ENCODE peak calls at places on chromosome 14, in nine cellular contexts. N is frontal cortex, H is non-pigmented ciliary epithelial cell, S is fibroblast of mammary gland, L is anterior cingulate cortex, J is cortex of kidney, X is lung, A is AG08395, B is hepatic stellate cell. M is an unnamed sample.

GRCh38 chr14:106845286-106846087 is 1319.1 kb downstream of the TMEM121 start:
- DNase-seq in N (no peak), H (no peak), S (no peak), L (no peak), J (no peak), X (peak; percentile 69), A (no peak), B (no peak), M (no peak)

GRCh38 chr14:90453401-90453951 is 56.6 kb downstream of the CALM1 start:
- DNase-seq in N (no peak), H (no peak), S (no peak), L (peak; percentile 27), J (no peak), X (no peak), A (no peak), B (no peak), M (no peak)

GRCh38 chr14:68854421-68854820 is 61.6 kb upstream of the ZFP36L1 start:
- DNase-seq in N (no peak), H (no peak), S (peak; percentile 35), L (no peak), J (no peak), X (no peak), A (no peak), B (no peak), M (no peak)

GRCh38 chr14:90487031-90487430 is 90.2 kb downstream of the CALM1 start:
- DNase-seq in N (no peak), H (no peak), S (no peak), L (no peak), J (no peak), X (no peak), A (no peak), B (no peak), M (no peak)

GRCh38 chr14:29458547-29458946 is 469.1 kb downstream of the PRKD1 start:
- DNase-seq in N (no peak), H (no peak), S (no peak), L (no peak), J (no peak), X (no peak), A (no peak), B (no peak), M (no peak)

GRCh38 chr14:21791749-21792148 is 118.1 kb upstream of the OR4E1 start:
- DNase-seq in N (no peak), H (no peak), S (no peak), L (no peak), J (no peak), X (no peak), A (no peak), B (no peak), M (no peak)

GRCh38 chr14:72883963-72884362 is 9.9 kb downstream of the DPF3 start:
- DNase-seq in N (no peak), H (no peak), S (no peak), L (peak; percentile 2), J (no peak), X (no peak), A (no peak), B (peak; percentile 16), M (no peak)

GRCh38 chr14:76589246-76589645 is 172.0 kb upstream of the VASH1 start:
- DNase-seq in N (no peak), H (no peak), S (no peak), L (no peak), J (no peak), X (no peak), A (no peak), B (no peak), M (no peak)

GRCh38 chr14:55107766-55108554 is 21.1 kb upstream of the LGALS3 start:
- DNase-seq in N (no peak), H (peak; percentile 92), S (peak; percentile 99), L (no peak), J (no peak), X (peak; percentile 86), A (peak; percentile 97), B (peak; percentile 96), M (peak; percentile 50)

GRCh38 chr14:68088463-68088862 is 268.9 kb downstream of the RAD51B start:
- DNase-seq in N (no peak), H (no peak), S (peak; percentile 56), L (no peak), J (no peak), X (no peak), A (no peak), B (no peak), M (no peak)

GRCh38 chr14:56180754-56181542 is 62.7 kb downstream of the PELI2 start:
- DNase-seq in N (no peak), H (no peak), S (no peak), L (no peak), J (no peak), X (no peak), A (no peak), B (no peak), M (no peak)

GRCh38 chr14:70567791-70568190 is 32.7 kb downstream of the MED6 start:
- DNase-seq in N (no peak), H (no peak), S (peak; percentile 42), L (no peak), J (no peak), X (no peak), A (peak; percentile 36), B (peak; percentile 24), M (peak; percentile 47)

GRCh38 chr14:72513994-72514659 is 379.8 kb downstream of the DPF3 start:
- DNase-seq in N (no peak), H (no peak), S (peak; percentile 68), L (peak; percentile 7), J (no peak), X (no peak), A (peak; percentile 63), B (peak; percentile 54), M (peak; percentile 28)

GRCh38 chr14:92450351-92451070 is 63.1 kb upstream of the RIN3 start:
- DNase-seq in N (no peak), H (no peak), S (no peak), L (no peak), J (no peak), X (no peak), A (no peak), B (no peak), M (no peak)

GRCh38 chr14:64539186-64539552 is 1.4 kb upstream of the HSPA2 start:
- DNase-seq in N (no peak), H (no peak), S (peak; percentile 16), L (no peak), J (no peak), X (no peak), A (no peak), B (peak; percentile 40), M (no peak)

GRCh38 chr14:65156568-65157366 is 54.5 kb upstream of the MAX start:
- DNase-seq in N (no peak), H (no peak), S (peak; percentile 96), L (no peak), J (no peak), X (peak; percentile 58), A (peak; percentile 88), B (peak; percentile 80), M (no peak)

GRCh38 chr14:105074601-105075053 is 9.4 kb upstream of the GPR132 start:
- DNase-seq in N (no peak), H (no peak), S (no peak), L (no peak), J (no peak), X (no peak), A (no peak), B (no peak), M (no peak)

GRCh38 chr14:83260751-83261150 is 1727.1 kb upstream of the SEL1L start:
- DNase-seq in N (no peak), H (peak; percentile 4), S (no peak), L (no peak), J (no peak), X (no peak), A (no peak), B (no peak), M (no peak)

GRCh38 chr14:51445001-51445390 is 204.9 kb downstream of the TMX1 start:
- DNase-seq in N (no peak), H (no peak), S (no peak), L (no peak), J (no peak), X (no peak), A (no peak), B (no peak), M (no peak)

GRCh38 chr14:95143813-95144620 is 13.3 kb downstream of the DICER1 start:
- DNase-seq in N (no peak), H (no peak), S (no peak), L (no peak), J (no peak), X (no peak), A (peak; percentile 13), B (no peak), M (no peak)

GRCh38 chr14:67559639-67560038 is 26.5 kb downstream of the PLEKHH1 start:
- DNase-seq in N (no peak), H (no peak), S (no peak), L (no peak), J (no peak), X (no peak), A (no peak), B (no peak), M (no peak)

GRCh38 chr14:74979442-74980397 is 23.0 kb upstream of the EIF2B2 start:
- DNase-seq in N (no peak), H (no peak), S (no peak), L (no peak), J (no peak), X (no peak), A (peak; percentile 28), B (no peak), M (peak; percentile 22)

GRCh38 chr14:68519788-68520187 is 273.1 kb downstream of the ZFP36L1 start:
- DNase-seq in N (no peak), H (no peak), S (no peak), L (no peak), J (no peak), X (no peak), A (no peak), B (no peak), M (no peak)

GRCh38 chr14:55904086-55904485 is 214.1 kb upstream of the PELI2 start:
- DNase-seq in N (no peak), H (no peak), S (no peak), L (no peak), J (no peak), X (no peak), A (no peak), B (no peak), M (no peak)

GRCh38 chr14:63523735-63524408 is 19.3 kb downstream of the PPP2R5E start:
- DNase-seq in N (no peak), H (no peak), S (no peak), L (no peak), J (no peak), X (no peak), A (no peak), B (no peak), M (no peak)

M was measured in SW 1271.